ENCODE peak calls at places on chromosomes 5 and 9, in eight cellular contexts. T is NCI-H1105; R is HTR-8/SVneo; M is LHCN-M2; G is neural crest cell; V is ascending aorta; N is upper lobe of right lung; D is stimulated activated CD8-positive, alpha-beta memory T cell treated with anti-CD3 and anti-CD28 coated beads, Interleukin-15, amount 100 ng/mL, for 1 hour. Z is an unnamed sample.

GRCh38 chr5:167716376-167716775 is 575.1 kb upstream of the WWC1 start:
- DNase-seq in T (no peak), R (no peak), M (no peak), G (no peak), V (no peak), N (no peak), D (no peak), Z (no peak)

GRCh38 chr5:41686191-41686590 is 175.8 kb upstream of the PLCXD3 start:
- DNase-seq in T (no peak), R (no peak), M (no peak), G (no peak), V (no peak), N (no peak), D (no peak), Z (no peak)

GRCh38 chr5:8961956-8962355 is 583.9 kb downstream of the SEMA5A start:
- DNase-seq in T (no peak), R (no peak), M (no peak), G (no peak), V (no peak), N (no peak), D (no peak), Z (no peak)

GRCh38 chr5:131563434-131564228 is 71.4 kb downstream of the RAPGEF6 start:
- DNase-seq in T (no peak), R (no peak), M (no peak), G (no peak), V (no peak), N (no peak), D (no peak), Z (no peak)

GRCh38 chr5:16540421-16540820 is 74.8 kb upstream of the ZNF622 start:
- DNase-seq in T (no peak), R (no peak), M (peak; percentile 97), G (no peak), V (no peak), N (no peak), D (no peak), Z (no peak)

GRCh38 chr9:70602364-70603019 is 188.0 kb upstream of the KLF9 start:
- DNase-seq in T (peak; percentile 67), R (peak; percentile 57), M (peak; percentile 84), G (peak; percentile 40), V (no peak), N (no peak), D (peak; percentile 4), Z (peak; percentile 56)

GRCh38 chr9:136619742-136620440 is 42.8 kb upstream of the EGFL7 start:
- DNase-seq in T (no peak), R (no peak), M (peak; percentile 20), G (no peak), V (peak; percentile 46), N (peak; percentile 93), D (no peak), Z (peak; percentile 57)

GRCh38 chr5:74275204-74275992 is 365.1 kb downstream of the ENC1 start:
- DNase-seq in T (no peak), R (no peak), M (no peak), G (no peak), V (no peak), N (no peak), D (no peak), Z (no peak)

GRCh38 chr5:25415970-25416369 is 771.2 kb upstream of the CDH10 start:
- DNase-seq in T (no peak), R (no peak), M (no peak), G (no peak), V (no peak), N (no peak), D (no peak), Z (no peak)

GRCh38 chr9:28882528-28882927 is 1309.2 kb upstream of the C9orf72 start:
- DNase-seq in T (no peak), R (no peak), M (no peak), G (no peak), V (no peak), N (no peak), D (no peak), Z (no peak)

GRCh38 chr5:16855475-16855874 is 80.6 kb downstream of the MYO10 start:
- DNase-seq in T (no peak), R (no peak), M (peak; percentile 32), G (peak; percentile 8), V (no peak), N (no peak), D (no peak), Z (no peak)

GRCh38 chr9:97889941-97890557 is 32.3 kb downstream of the TRMO start:
- DNase-seq in T (no peak), R (peak; percentile 20), M (no peak), G (peak; percentile 45), V (no peak), N (peak; percentile 74), D (peak; percentile 46), Z (peak; percentile 30)

GRCh38 chr9:93952784-93953491 is 2.2 kb downstream of the BARX1 start:
- DNase-seq in T (no peak), R (no peak), M (no peak), G (no peak), V (no peak), N (no peak), D (no peak), Z (no peak)

GRCh38 chr9:23492126-23493002 is 333.7 kb downstream of the ELAVL2 start:
- DNase-seq in T (peak; percentile 13), R (peak; percentile 25), M (peak; percentile 50), G (peak; percentile 21), V (no peak), N (no peak), D (no peak), Z (peak; percentile 12)

GRCh38 chr9:126745574-126746411 is 59.0 kb upstream of the ZBTB43 start:
- DNase-seq in T (no peak), R (no peak), M (no peak), G (no peak), V (no peak), N (no peak), D (no peak), Z (no peak)

GRCh38 chr9:2336055-2336454 is 285.5 kb upstream of the VLDLR start:
- DNase-seq in T (no peak), R (no peak), M (peak; percentile 15), G (no peak), V (no peak), N (no peak), D (no peak), Z (no peak)

GRCh38 chr5:133244242-133244641 is 192.4 kb downstream of the HSPA4 start:
- DNase-seq in T (no peak), R (no peak), M (peak; percentile 25), G (no peak), V (no peak), N (no peak), D (no peak), Z (no peak)

GRCh38 chr5:893137-893506 is 438 bp downstream of the TRIP13 start:
- DNase-seq in T (no peak), R (no peak), M (no peak), G (no peak), V (no peak), N (no peak), D (no peak), Z (no peak)

GRCh38 chr9:115213777-115214428 is 95.9 kb upstream of the TNC start:
- DNase-seq in T (no peak), R (peak; percentile 52), M (peak; percentile 82), G (no peak), V (no peak), N (no peak), D (no peak), Z (no peak)

GRCh38 chr9:81823672-81824554 is 104.3 kb upstream of the SPATA31D4 start:
- DNase-seq in T (no peak), R (no peak), M (no peak), G (no peak), V (no peak), N (no peak), D (no peak), Z (no peak)

GRCh38 chr9:128910906-128911305 is 9.9 kb upstream of the PHYHD1 start:
- DNase-seq in T (no peak), R (no peak), M (no peak), G (no peak), V (no peak), N (no peak), D (no peak), Z (no peak)

GRCh38 chr5:122102825-122103224 is 24.8 kb upstream of the LOX start:
- DNase-seq in T (no peak), R (no peak), M (peak; percentile 67), G (no peak), V (no peak), N (no peak), D (no peak), Z (no peak)

GRCh38 chr9:95626885-95627558 is 110.3 kb upstream of the PTCH1 start:
- DNase-seq in T (no peak), R (no peak), M (no peak), G (no peak), V (peak; percentile 49), N (no peak), D (no peak), Z (no peak)

GRCh38 chr5:145500712-145501111 is 334.4 kb downstream of the PRELID2 start:
- DNase-seq in T (no peak), R (no peak), M (no peak), G (no peak), V (no peak), N (no peak), D (no peak), Z (no peak)

Z was measured in KG1.